ENCODE peak calls at places on chromosome 19, in four cellular contexts. A is AML-193, P is SHP77 treated with DMSO at 0.1 percent for 48 hours, N is nucleus accumbens. S is an unnamed sample.

GRCh38 chr19:2320057-2320456 is 8.3 kb downstream of the LSM7 start:
- DNase-seq in P (no peak), A (no peak), N (no peak), S (no peak)

GRCh38 chr19:2037676-2038255 is 13.3 kb downstream of the MKNK2 start:
- DNase-seq in A (no peak), N (no peak), P (no peak), S (no peak)

GRCh38 chr19:54160182-54160811 is 776 bp upstream of the LENG1 start:
- DNase-seq in A (no peak), P (no peak), N (no peak), S (no peak)

GRCh38 chr19:1955171-1956142 is 14.5 kb downstream of the CSNK1G2 start:
- DNase-seq in A (no peak), P (no peak), N (no peak), S (no peak)

GRCh38 chr19:30521937-30522336 is 149.8 kb downstream of the ZNF536 start:
- DNase-seq in A (no peak), P (no peak), N (no peak), S (no peak)

GRCh38 chr19:43784251-43784980 is 3.6 kb upstream of the KCNN4 start:
- DNase-seq in A (peak), P (no peak), N (no peak), S (peak)

GRCh38 chr19:57282011-57282636 is 1.8 kb downstream of the ZNF460 start:
- DNase-seq in P (no peak), A (no peak), N (no peak), S (no peak)

GRCh38 chr19:28472843-28473242 is 740.1 kb downstream of the UQCRFS1 start:
- DNase-seq in N (no peak), P (no peak), A (no peak), S (peak)

GRCh38 chr19:12270854-12271253 is 23.8 kb downstream of the ZNF44 start:
- DNase-seq in P (no peak), N (no peak), A (no peak), S (no peak)

GRCh38 chr19:52910648-52911047 is 12.6 kb downstream of the ZNF888 start:
- DNase-seq in A (no peak), N (no peak), P (no peak), S (no peak)